ENCODE peak calls at places on chromosomes 16 and 17, in six cellular contexts. I, T, Z, O, M and C are unnamed samples.

GRCh38 chr17:76161619-76162222 is 20.7 kb upstream of the FOXJ1 start:
- DNase-seq in O (no peak), M (no peak), T (no peak), Z (no peak), I (no peak), C (peak)

GRCh38 chr16:85377388-85378144 is 235.6 kb upstream of the GSE1 start:
- DNase-seq in I (no peak), Z (no peak), O (no peak), M (no peak), T (no peak), C (no peak)

GRCh38 chr17:28549274-28550132 is 2.9 kb downstream of the UNC119 start:
- DNase-seq in M (no peak), Z (no peak), T (no peak), O (no peak), I (no peak), C (no peak)

GRCh38 chr16:57092786-57093301 is 461 bp downstream of the CPNE2 start:
- DNase-seq in I (no peak), O (no peak), T (peak), M (peak), Z (no peak), C (no peak)

GRCh38 chr16:87826798-87827587 is 42.3 kb downstream of the SLC7A5 start:
- DNase-seq in T (no peak), M (no peak), Z (no peak), I (no peak), O (no peak), C (no peak)

GRCh38 chr16:66223176-66223780 is 143.2 kb upstream of the CDH5 start:
- DNase-seq in T (no peak), I (peak), O (peak), M (peak), Z (peak), C (peak)

GRCh38 chr17:42598905-42599304 is 10.3 kb downstream of the RETREG3 start:
- DNase-seq in M (no peak), I (no peak), T (no peak), O (no peak), Z (peak), C (no peak)

GRCh38 chr17:43020789-43021738 is 1.1 kb downstream of the VAT1 start:
- DNase-seq in Z (peak), M (peak), T (no peak), I (peak), O (peak), C (peak)

GRCh38 chr17:4073983-4074830 is 68.6 kb downstream of the ZZEF1 start:
- DNase-seq in O (no peak), T (no peak), Z (no peak), M (no peak), I (no peak), C (no peak)

GRCh38 chr17:3554440-3554839 is 3.2 kb downstream of the TRPV3 start:
- DNase-seq in I (no peak), Z (no peak), M (no peak), O (no peak), T (no peak), C (no peak)

GRCh38 chr16:86307518-86307903 is 202.8 kb upstream of the FOXF1 start:
- DNase-seq in Z (peak), T (no peak), O (peak), M (no peak), I (no peak), C (no peak)

GRCh38 chr17:64073771-64074703 is 53.6 kb upstream of the ICAM2 start:
- DNase-seq in O (no peak), Z (no peak), I (no peak), T (no peak), M (no peak), C (no peak)

GRCh38 chr17:12765544-12765943 is 23.8 kb upstream of the ARHGAP44 start:
- DNase-seq in I (no peak), M (peak), Z (no peak), O (peak), T (no peak), C (no peak)

GRCh38 chr17:82245144-82246039 is 16.6 kb downstream of the SLC16A3 start:
- DNase-seq in I (no peak), O (no peak), T (no peak), M (no peak), Z (peak), C (no peak)

GRCh38 chr17:50534222-50534978 is 1.9 kb downstream of the EPN3 start:
- DNase-seq in I (no peak), Z (no peak), M (peak), T (no peak), O (no peak), C (no peak)

GRCh38 chr16:72092832-72093447 is 480 bp downstream of the TXNL4B start:
- DNase-seq in O (peak), Z (no peak), I (no peak), M (peak), T (no peak), C (no peak)

GRCh38 chr17:8726951-8727555 is 17.6 kb downstream of the CCDC42 start:
- DNase-seq in M (no peak), T (no peak), Z (no peak), O (peak), I (peak), C (peak)

GRCh38 chr17:8016632-8017424 is 14.4 kb downstream of the GUCY2D start:
- DNase-seq in I (no peak), O (peak), M (no peak), T (no peak), Z (peak), C (no peak)

GRCh38 chr16:84508502-84508901 is 4.0 kb upstream of the MEAK7 start:
- DNase-seq in I (no peak), M (no peak), T (no peak), O (no peak), Z (no peak), C (no peak)

GRCh38 chr17:41322264-41322902 is 6.9 kb upstream of the KRTAP17-1 start:
- DNase-seq in I (no peak), O (peak), T (no peak), M (peak), Z (no peak), C (no peak)

GRCh38 chr17:10325036-10325435 is 47.8 kb downstream of the MYH13 start:
- DNase-seq in O (peak), I (no peak), T (no peak), Z (no peak), M (no peak), C (no peak)

GRCh38 chr16:67213197-67214019 is 13.5 kb upstream of the TMEM208 start:
- DNase-seq in Z (no peak), M (no peak), O (no peak), T (no peak), I (no peak), C (no peak)

GRCh38 chr17:20852541-20853370 is 190.1 kb downstream of the USP22 start:
- DNase-seq in Z (peak), O (peak), I (peak), T (no peak), M (no peak), C (no peak)

GRCh38 chr17:7763919-7764318 is 46.4 kb downstream of the DNAH2 start:
- DNase-seq in Z (no peak), I (no peak), M (no peak), T (no peak), O (no peak), C (no peak)

GRCh38 chr16:2250652-2251280 is 621 bp downstream of the ECI1 start:
- DNase-seq in T (peak), M (no peak), Z (peak), O (peak), I (no peak), C (no peak)